ENCODE peak calls at places on chromosomes 2 and 18, in eight cellular contexts. J, N, F, Z, G, P, Q and X are unnamed samples.

GRCh38 chr2:10431797-10432196 is 16.3 kb downstream of the ODC1 start:
- DNase-seq in J (no peak), N (no peak), F (no peak), Z (no peak), G (no peak), P (no peak), Q (no peak), X (no peak)

GRCh38 chr2:134468093-134468640 is 214.3 kb downstream of the MGAT5 start:
- DNase-seq in J (no peak), N (no peak), F (no peak), Z (peak), G (no peak), P (no peak), Q (no peak), X (no peak)

GRCh38 chr2:96751800-96752199 is 8.9 kb upstream of the CNNM4 start:
- DNase-seq in J (no peak), N (no peak), F (no peak), Z (no peak), G (no peak), P (no peak), Q (no peak), X (no peak)

GRCh38 chr2:29192526-29192925 is 77.3 kb downstream of the CLIP4 start:
- DNase-seq in J (no peak), N (peak), F (no peak), Z (no peak), G (peak), P (peak), Q (no peak), X (no peak)

GRCh38 chr2:106575955-106576354 is 88.8 kb downstream of the CD8B2 start:
- DNase-seq in J (no peak), N (peak), F (peak), Z (no peak), G (peak), P (peak), Q (peak), X (peak)

GRCh38 chr2:60262178-60262577 is 291.3 kb downstream of the BCL11A start:
- DNase-seq in J (no peak), N (no peak), F (no peak), Z (no peak), G (no peak), P (no peak), Q (peak), X (no peak)

GRCh38 chr2:129915303-129915840 is 64.1 kb upstream of the RAB6C start:
- DNase-seq in J (no peak), N (no peak), F (no peak), Z (peak), G (no peak), P (no peak), Q (no peak), X (no peak)

GRCh38 chr2:96024336-96025106 is 10.2 kb downstream of the GPAT2 start:
- DNase-seq in J (no peak), N (no peak), F (no peak), Z (no peak), G (no peak), P (no peak), Q (no peak), X (no peak)

GRCh38 chr2:159362816-159363251 is 76.3 kb upstream of the WDSUB1 start:
- DNase-seq in J (no peak), N (peak), F (peak), Z (no peak), G (peak), P (peak), Q (no peak), X (no peak)

GRCh38 chr2:36356199-36356989 is 816 bp downstream of the CRIM1 start:
- DNase-seq in J (no peak), N (peak), F (peak), Z (peak), G (peak), P (peak), Q (peak), X (peak)

GRCh38 chr2:82314836-82315472 is 2010.4 kb upstream of the LRRTM1 start:
- DNase-seq in J (no peak), N (no peak), F (no peak), Z (no peak), G (no peak), P (no peak), Q (no peak), X (no peak)

GRCh38 chr2:203282101-203282500 is 43.3 kb downstream of the CYP20A1 start:
- DNase-seq in J (no peak), N (no peak), F (no peak), Z (no peak), G (no peak), P (no peak), Q (no peak), X (no peak)

GRCh38 chr18:76756491-76757288 is 65.7 kb upstream of the ZNF236 start:
- DNase-seq in J (no peak), N (no peak), F (peak), Z (no peak), G (peak), P (peak), Q (no peak), X (no peak)

GRCh38 chr18:29753379-29753778 is 1289.2 kb downstream of the DSC3 start:
- DNase-seq in J (no peak), N (peak), F (no peak), Z (no peak), G (no peak), P (peak), Q (no peak), X (no peak)

GRCh38 chr18:63708650-63709049 is 5.9 kb downstream of the SERPINB11 start:
- DNase-seq in J (no peak), N (peak), F (peak), Z (no peak), G (peak), P (peak), Q (no peak), X (no peak)

GRCh38 chr2:239544846-239545465 is 144.1 kb upstream of the HDAC4 start:
- DNase-seq in J (peak), N (no peak), F (no peak), Z (no peak), G (no peak), P (no peak), Q (no peak), X (no peak)

GRCh38 chr2:20371656-20372055 is 21.0 kb upstream of the PUM2 start:
- DNase-seq in J (no peak), N (no peak), F (no peak), Z (no peak), G (no peak), P (no peak), Q (no peak), X (no peak)

GRCh38 chr2:106882658-106883057 is 3.3 kb downstream of the ST6GAL2 start:
- DNase-seq in J (no peak), N (no peak), F (peak), Z (no peak), G (no peak), P (no peak), Q (peak), X (no peak)

GRCh38 chr2:23589220-23589647 is 204.3 kb downstream of the KLHL29 start:
- DNase-seq in J (no peak), N (no peak), F (no peak), Z (no peak), G (no peak), P (no peak), Q (no peak), X (peak)

GRCh38 chr2:7145707-7146106 is 228.5 kb downstream of the RNF144A start:
- DNase-seq in J (no peak), N (no peak), F (no peak), Z (no peak), G (no peak), P (no peak), Q (no peak), X (no peak)

GRCh38 chr2:224041554-224041953 is 2.5 kb upstream of the SERPINE2 start:
- DNase-seq in J (no peak), N (no peak), F (no peak), Z (no peak), G (no peak), P (no peak), Q (no peak), X (no peak)

GRCh38 chr2:102094917-102095316 is 47.6 kb upstream of the IL1R1 start:
- DNase-seq in J (no peak), N (peak), F (peak), Z (no peak), G (peak), P (peak), Q (no peak), X (no peak)

GRCh38 chr2:158729873-158730620 is 65.1 kb upstream of the DAPL1 start:
- DNase-seq in J (no peak), N (no peak), F (no peak), Z (no peak), G (no peak), P (peak), Q (no peak), X (no peak)

GRCh38 chr18:41585512-41585911 is 369.5 kb upstream of the PIK3C3 start:
- DNase-seq in J (no peak), N (no peak), F (no peak), Z (no peak), G (no peak), P (no peak), Q (no peak), X (no peak)
- H3K4me3 ChIP-seq in J (no peak), N (no peak), F (no peak), Z (no peak), G (no peak), P (no peak), Q (no peak), X (no peak)

GRCh38 chr2:38650717-38651116 is 15.2 kb upstream of the GALM start:
- DNase-seq in J (no peak), N (no peak), F (no peak), Z (no peak), G (no peak), P (no peak), Q (no peak), X (no peak)

GRCh38 chr2:38653715-38654494 is 12.0 kb upstream of the GALM start:
- DNase-seq in J (peak), N (peak), F (peak), Z (no peak), G (no peak), P (no peak), Q (no peak), X (no peak)

GRCh38 chr2:38654495-38655381 is 11.2 kb upstream of the GALM start:
- DNase-seq in J (no peak), N (no peak), F (no peak), Z (no peak), G (no peak), P (no peak), Q (no peak), X (no peak)

GRCh38 chr2:38653380-38653714 is 12.6 kb upstream of the GALM start:
- DNase-seq in J (no peak), N (no peak), F (no peak), Z (no peak), G (no peak), P (no peak), Q (no peak), X (no peak)

GRCh38 chr2:38652431-38653273 is 13.3 kb upstream of the GALM start:
- DNase-seq in J (no peak), N (no peak), F (no peak), Z (no peak), G (no peak), P (no peak), Q (no peak), X (no peak)
- H3K4me3 ChIP-seq in J (no peak), N (no peak), F (no peak), Z (no peak), G (no peak), P (no peak), Q (no peak), X (no peak)

DNA sequence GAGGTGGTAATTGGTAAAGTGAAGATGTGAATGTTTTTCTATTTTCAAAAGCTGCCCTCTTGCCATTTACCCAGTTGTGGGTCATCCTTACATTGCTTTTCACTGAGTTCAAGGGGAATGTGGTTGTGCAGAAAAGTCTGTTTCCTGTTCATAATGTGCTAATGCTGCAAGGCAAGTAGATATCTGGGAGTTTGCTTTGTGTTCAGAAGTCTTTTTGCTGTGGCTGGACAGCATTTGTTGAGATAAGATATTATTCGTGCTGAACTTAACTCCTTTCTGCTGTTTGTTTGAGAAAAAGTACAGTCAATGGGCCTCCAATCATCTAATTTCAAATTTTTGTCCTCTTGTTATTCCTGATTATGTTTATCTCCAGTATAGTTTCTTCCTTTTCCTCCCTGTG is 263.2 kb downstream of the LTBP1 start:
- DNase-seq in J (no peak), N (peak), F (peak), Z (no peak), G (no peak), P (peak), Q (no peak), X (no peak)
- H3K4me3 ChIP-seq in J (no peak), N (no peak), F (no peak), Z (no peak), G (no peak), P (peak), Q (no peak), X (no peak)

GRCh38 chr2:85889648-85890281 is 975 bp upstream of the ST3GAL5 start:
- DNase-seq in J (no peak), N (no peak), F (no peak), Z (no peak), G (no peak), P (peak), Q (peak), X (no peak)
- H3K4me3 ChIP-seq in J (peak), N (peak), F (peak), Z (peak), G (peak), P (peak), Q (peak), X (peak)

DNA sequence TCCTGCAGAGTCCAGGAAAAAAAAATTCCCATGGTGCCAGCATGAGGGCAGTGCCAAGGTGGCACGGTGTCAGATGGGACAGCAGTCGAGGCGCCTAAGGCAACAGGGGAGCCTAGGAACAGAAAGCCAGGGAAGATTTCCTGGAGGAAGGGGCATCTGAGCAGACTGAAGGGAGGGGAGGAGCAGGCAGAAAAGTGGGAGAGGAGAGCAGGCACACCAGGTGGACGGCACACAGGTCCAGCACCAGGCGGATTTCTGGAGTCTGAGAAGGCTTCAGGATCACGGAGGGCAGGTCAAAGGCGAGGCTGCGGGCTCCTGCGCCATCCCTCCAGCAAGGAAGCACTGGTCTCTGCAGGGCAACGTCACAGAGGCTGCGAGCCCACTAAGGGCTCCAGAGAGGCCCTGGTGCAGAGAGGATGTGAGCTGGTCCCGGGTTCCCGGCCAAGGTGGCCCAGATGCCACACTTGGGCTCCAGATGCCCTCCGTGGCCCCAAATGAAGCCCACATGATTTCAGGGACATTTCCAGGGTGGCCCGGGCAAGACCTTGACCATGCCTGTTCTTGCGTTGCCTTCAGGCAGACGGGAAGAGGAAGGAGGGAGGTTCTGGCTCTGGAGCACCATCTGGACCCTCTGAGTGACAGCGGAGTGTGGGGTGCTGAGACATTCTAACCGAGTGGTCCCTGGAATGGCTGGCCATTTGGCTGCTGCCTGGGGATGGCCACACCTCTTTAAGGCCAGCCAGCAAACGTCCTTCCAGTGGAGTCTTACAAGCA is 4.1 kb downstream of the HS6ST1 start:
- DNase-seq in J (no peak), N (no peak), F (no peak), Z (peak), G (no peak), P (no peak), Q (no peak), X (no peak)
- H3K4me3 ChIP-seq in J (no peak), N (peak), F (no peak), Z (peak), G (no peak), P (no peak), Q (no peak), X (no peak)